ENCODE peak calls at places on chromosomes 12 and 14, in seven cellular contexts. One of them, this sample, is unnamed.

GRCh38 chr12:55852740-55853139 is 10.0 kb upstream of the MMP19 start:
- DNase-seq in lower leg skin: no peak
- DNase-seq in Peyer's patch: no peak
- DNase-seq in breast epithelium: no peak
- DNase-seq in transverse colon: no peak
- DNase-seq in prostate gland: no peak
- DNase-seq in ovary: no peak
- DNase-seq in this sample: no peak

GRCh38 chr12:53483225-53483978 is 15.9 kb downstream of the MAP3K12 start:
- DNase-seq in breast epithelium: no peak
- DNase-seq in lower leg skin: no peak
- DNase-seq in transverse colon: peak
- DNase-seq in ovary: no peak
- DNase-seq in prostate gland: no peak
- DNase-seq in Peyer's patch: no peak
- DNase-seq in this sample: no peak

GRCh38 chr12:60205500-60205899 is 609.7 kb downstream of the SLC16A7 start:
- DNase-seq in breast epithelium: no peak
- DNase-seq in ovary: no peak
- DNase-seq in transverse colon: no peak
- DNase-seq in Peyer's patch: no peak
- DNase-seq in lower leg skin: no peak
- DNase-seq in prostate gland: no peak
- DNase-seq in this sample: peak

GRCh38 chr12:19045421-19045820 is 84.1 kb upstream of the PLEKHA5 start:
- DNase-seq in transverse colon: no peak
- DNase-seq in breast epithelium: no peak
- DNase-seq in prostate gland: no peak
- DNase-seq in lower leg skin: no peak
- DNase-seq in ovary: no peak
- DNase-seq in Peyer's patch: no peak
- DNase-seq in this sample: no peak

GRCh38 chr12:28026701-28027100 is 54.2 kb upstream of the PTHLH start:
- DNase-seq in transverse colon: no peak
- DNase-seq in prostate gland: no peak
- DNase-seq in ovary: no peak
- DNase-seq in lower leg skin: no peak
- DNase-seq in breast epithelium: no peak
- DNase-seq in Peyer's patch: no peak
- DNase-seq in this sample: no peak

GRCh38 chr12:25810683-25811082 is 147.8 kb upstream of the RASSF8 start:
- DNase-seq in breast epithelium: no peak
- DNase-seq in prostate gland: no peak
- DNase-seq in lower leg skin: no peak
- DNase-seq in Peyer's patch: no peak
- DNase-seq in ovary: no peak
- DNase-seq in transverse colon: no peak
- DNase-seq in this sample: no peak

GRCh38 chr12:43789941-43790340 is 16.2 kb downstream of the TWF1 start:
- DNase-seq in Peyer's patch: no peak
- DNase-seq in lower leg skin: no peak
- DNase-seq in breast epithelium: no peak
- DNase-seq in transverse colon: no peak
- DNase-seq in ovary: no peak
- DNase-seq in prostate gland: no peak
- DNase-seq in this sample: peak

GRCh38 chr12:75933136-75933535 is 98.4 kb downstream of the PHLDA1 start:
- DNase-seq in transverse colon: no peak
- DNase-seq in breast epithelium: no peak
- DNase-seq in ovary: no peak
- DNase-seq in Peyer's patch: no peak
- DNase-seq in lower leg skin: no peak
- DNase-seq in prostate gland: no peak
- DNase-seq in this sample: no peak

GRCh38 chr14:38554046-38554445 is 298.2 kb upstream of the CLEC14A start:
- DNase-seq in breast epithelium: no peak
- DNase-seq in prostate gland: no peak
- DNase-seq in transverse colon: no peak
- DNase-seq in lower leg skin: no peak
- DNase-seq in Peyer's patch: no peak
- DNase-seq in ovary: no peak
- DNase-seq in this sample: no peak

GRCh38 chr14:65872536-65872935 is 460.0 kb downstream of the FUT8 start:
- DNase-seq in prostate gland: no peak
- DNase-seq in transverse colon: no peak
- DNase-seq in ovary: no peak
- DNase-seq in lower leg skin: no peak
- DNase-seq in Peyer's patch: no peak
- DNase-seq in breast epithelium: no peak
- DNase-seq in this sample: no peak

GRCh38 chr12:25455696-25456095 is 97.4 kb downstream of the LMNTD1 start:
- DNase-seq in breast epithelium: no peak
- DNase-seq in lower leg skin: no peak
- DNase-seq in prostate gland: no peak
- DNase-seq in Peyer's patch: no peak
- DNase-seq in ovary: no peak
- DNase-seq in transverse colon: no peak
- DNase-seq in this sample: no peak

GRCh38 chr12:119666900-119667576 is 895 bp upstream of the PRKAB1 start:
- DNase-seq in ovary: no peak
- DNase-seq in Peyer's patch: no peak
- DNase-seq in prostate gland: no peak
- DNase-seq in breast epithelium: no peak
- DNase-seq in transverse colon: no peak
- DNase-seq in lower leg skin: no peak
- DNase-seq in this sample: no peak

GRCh38 chr12:132847363-132848356 is 19.0 kb upstream of the GOLGA3 start:
- DNase-seq in prostate gland: no peak
- DNase-seq in transverse colon: no peak
- DNase-seq in breast epithelium: no peak
- DNase-seq in ovary: no peak
- DNase-seq in Peyer's patch: no peak
- DNase-seq in lower leg skin: no peak
- DNase-seq in this sample: no peak

GRCh38 chr12:130546494-130546893 is 169.6 kb downstream of the RIMBP2 start:
- DNase-seq in Peyer's patch: no peak
- DNase-seq in prostate gland: no peak
- DNase-seq in transverse colon: no peak
- DNase-seq in ovary: no peak
- DNase-seq in breast epithelium: no peak
- DNase-seq in lower leg skin: no peak
- DNase-seq in this sample: no peak

GRCh38 chr14:100770605-100771120 is 44.0 kb downstream of the DLK1 start:
- DNase-seq in Peyer's patch: no peak
- DNase-seq in lower leg skin: no peak
- DNase-seq in transverse colon: no peak
- DNase-seq in ovary: peak
- DNase-seq in prostate gland: no peak
- DNase-seq in breast epithelium: no peak
- DNase-seq in this sample: no peak

GRCh38 chr14:70436867-70437266 is 15.1 kb upstream of the ADAM21 start:
- DNase-seq in Peyer's patch: no peak
- DNase-seq in transverse colon: no peak
- DNase-seq in lower leg skin: no peak
- DNase-seq in prostate gland: no peak
- DNase-seq in breast epithelium: no peak
- DNase-seq in ovary: no peak
- DNase-seq in this sample: no peak

GRCh38 chr12:76080729-76081415 is 3.6 kb downstream of the NAP1L1 start:
- DNase-seq in breast epithelium: no peak
- DNase-seq in lower leg skin: no peak
- DNase-seq in ovary: no peak
- DNase-seq in Peyer's patch: no peak
- DNase-seq in transverse colon: no peak
- DNase-seq in prostate gland: no peak
- DNase-seq in this sample: no peak

GRCh38 chr12:94590428-94590827 is 59.9 kb downstream of the TMCC3 start:
- DNase-seq in Peyer's patch: no peak
- DNase-seq in lower leg skin: no peak
- DNase-seq in ovary: no peak
- DNase-seq in prostate gland: no peak
- DNase-seq in transverse colon: no peak
- DNase-seq in breast epithelium: no peak
- DNase-seq in this sample: no peak

GRCh38 chr14:69612759-69613145 is 1.4 kb downstream of the SUSD6 start:
- DNase-seq in Peyer's patch: no peak
- DNase-seq in lower leg skin: no peak
- DNase-seq in breast epithelium: no peak
- DNase-seq in transverse colon: no peak
- DNase-seq in ovary: no peak
- DNase-seq in prostate gland: peak
- DNase-seq in this sample: no peak

GRCh38 chr12:645563-646071 is 17.6 kb downstream of the NINJ2 start:
- DNase-seq in prostate gland: no peak
- DNase-seq in lower leg skin: peak
- DNase-seq in ovary: peak
- DNase-seq in Peyer's patch: no peak
- DNase-seq in breast epithelium: no peak
- DNase-seq in transverse colon: no peak
- DNase-seq in this sample: peak

GRCh38 chr12:60112063-60112462 is 516.2 kb downstream of the SLC16A7 start:
- DNase-seq in prostate gland: no peak
- DNase-seq in transverse colon: no peak
- DNase-seq in Peyer's patch: no peak
- DNase-seq in ovary: no peak
- DNase-seq in breast epithelium: no peak
- DNase-seq in lower leg skin: no peak
- DNase-seq in this sample: no peak

GRCh38 chr12:118060301-118061010 is 523 bp downstream of the WSB2 start:
- DNase-seq in transverse colon: peak
- DNase-seq in lower leg skin: peak
- DNase-seq in breast epithelium: peak
- DNase-seq in prostate gland: peak
- DNase-seq in Peyer's patch: peak
- DNase-seq in ovary: peak
- DNase-seq in this sample: peak

GRCh38 chr14:77071938-77072388 is 26.1 kb upstream of the CIPC start:
- DNase-seq in prostate gland: no peak
- DNase-seq in breast epithelium: no peak
- DNase-seq in lower leg skin: no peak
- DNase-seq in transverse colon: no peak
- DNase-seq in ovary: no peak
- DNase-seq in Peyer's patch: no peak
- DNase-seq in this sample: no peak

GRCh38 chr12:71718611-71719010 is 32.7 kb downstream of the TMEM19 start:
- DNase-seq in prostate gland: no peak
- DNase-seq in breast epithelium: no peak
- DNase-seq in Peyer's patch: no peak
- DNase-seq in ovary: no peak
- DNase-seq in transverse colon: no peak
- DNase-seq in lower leg skin: no peak
- DNase-seq in this sample: no peak

GRCh38 chr14:100530270-100531072 is 56.7 kb downstream of the BEGAIN start:
- DNase-seq in breast epithelium: no peak
- DNase-seq in prostate gland: no peak
- DNase-seq in transverse colon: no peak
- DNase-seq in ovary: no peak
- DNase-seq in lower leg skin: no peak
- DNase-seq in Peyer's patch: no peak
- DNase-seq in this sample: no peak

DNA sequence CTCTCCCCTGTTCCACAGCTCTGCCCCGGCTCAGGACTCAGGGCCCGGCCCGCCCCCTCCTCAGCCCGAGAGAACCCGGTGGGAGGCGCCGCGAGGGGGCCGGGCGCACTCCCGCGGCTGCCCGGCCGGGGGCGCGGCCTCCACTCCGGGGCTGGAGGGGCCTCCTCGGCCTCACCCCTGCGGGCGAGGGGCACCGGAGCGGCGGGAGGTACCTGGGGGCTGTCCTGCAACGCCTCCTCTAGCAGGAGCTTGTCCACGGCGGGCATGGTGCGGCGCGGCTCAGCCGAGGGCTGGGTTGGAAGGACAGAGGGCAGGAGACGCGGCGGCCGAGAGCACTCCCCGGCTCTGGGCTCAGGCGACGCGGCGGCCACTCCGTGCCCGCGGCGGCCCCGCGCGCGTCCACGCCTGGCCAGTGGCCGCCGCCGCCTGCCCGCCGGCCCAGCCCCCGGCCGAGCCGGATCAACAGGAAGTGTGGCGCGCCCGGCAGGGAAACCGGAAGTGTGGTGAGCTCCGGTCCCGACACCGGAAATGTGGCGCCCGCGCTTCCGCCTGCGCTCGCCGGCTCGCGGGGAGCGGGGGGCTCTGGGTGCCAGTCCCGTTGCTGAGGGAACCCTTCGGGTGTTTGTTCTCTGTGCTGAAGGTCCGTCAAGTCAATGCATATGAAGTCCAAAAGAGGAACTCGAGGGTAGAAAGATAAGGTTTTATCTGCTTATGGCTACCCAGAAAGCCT is at the start of gene APPL2:
- DNase-seq in lower leg skin: peak
- DNase-seq in Peyer's patch: peak
- DNase-seq in prostate gland: peak
- DNase-seq in transverse colon: peak
- DNase-seq in breast epithelium: peak
- DNase-seq in ovary: peak
- DNase-seq in this sample: peak
- TF ChIP-seq CTCF in lower leg skin: no peak
- TF ChIP-seq CTCF in Peyer's patch: peak
- TF ChIP-seq CTCF in prostate gland: peak
- TF ChIP-seq CTCF in transverse colon: peak
- TF ChIP-seq CTCF in breast epithelium: no peak
- TF ChIP-seq CTCF in ovary: no peak
- TF ChIP-seq CTCF in this sample: no peak

GRCh38 chr12:14772946-14773345 is 30.3 kb downstream of the WBP11 start:
- DNase-seq in transverse colon: no peak
- DNase-seq in breast epithelium: no peak
- DNase-seq in Peyer's patch: no peak
- DNase-seq in lower leg skin: no peak
- DNase-seq in prostate gland: no peak
- DNase-seq in ovary: no peak
- DNase-seq in this sample: no peak
- H3K4me3 ChIP-seq in transverse colon: no peak
- H3K4me3 ChIP-seq in breast epithelium: no peak
- H3K4me3 ChIP-seq in Peyer's patch: no peak
- H3K4me3 ChIP-seq in lower leg skin: no peak
- H3K4me3 ChIP-seq in prostate gland: peak
- H3K4me3 ChIP-seq in ovary: no peak
- H3K4me3 ChIP-seq in this sample: no peak

GRCh38 chr14:90627478-90627877 is 188.8 kb downstream of the TTC7B start:
- DNase-seq in ovary: no peak
- DNase-seq in transverse colon: no peak
- DNase-seq in Peyer's patch: no peak
- DNase-seq in breast epithelium: no peak
- DNase-seq in lower leg skin: no peak
- DNase-seq in prostate gland: no peak
- DNase-seq in this sample: no peak
- TF ChIP-seq POLR2A in ovary: no peak
- TF ChIP-seq POLR2A in transverse colon: no peak
- TF ChIP-seq POLR2A in Peyer's patch: no peak
- TF ChIP-seq POLR2A in breast epithelium: no peak
- TF ChIP-seq POLR2A in lower leg skin: no peak
- TF ChIP-seq POLR2A in prostate gland: no peak
- TF ChIP-seq POLR2A in this sample: no peak

GRCh38 chr12:14802961-14803829 is at the start of the genes C12orf60 and WBP11:
- DNase-seq in Peyer's patch: peak
- DNase-seq in transverse colon: peak
- DNase-seq in prostate gland: peak
- DNase-seq in ovary: peak
- DNase-seq in lower leg skin: peak
- DNase-seq in breast epithelium: peak
- DNase-seq in this sample: peak
- TF ChIP-seq CTCF in Peyer's patch: no peak
- TF ChIP-seq CTCF in transverse colon: no peak
- TF ChIP-seq CTCF in prostate gland: no peak
- TF ChIP-seq CTCF in ovary: no peak
- TF ChIP-seq CTCF in lower leg skin: no peak
- TF ChIP-seq CTCF in breast epithelium: peak
- TF ChIP-seq CTCF in this sample: no peak

This sample was measured in thyroid gland.